ENCODE peak calls at places on chromosome X, in six cellular contexts. S is trophoblast cell; J is IMR-90; Y is tibial artery; N is Peyer's patch; E is CD4-positive, alpha-beta T cell. Q is an unnamed sample.

GRCh38 chrX:2928583-2929434 is at the start of gene ARSD:
- DNase-seq in Y (peak), N (peak), E (peak), J (peak), S (peak), Q (peak)

GRCh38 chrX:39564751-39565150 is 533.0 kb downstream of the BCOR start:
- DNase-seq in E (no peak), N (no peak), J (no peak), Y (no peak), S (peak), Q (no peak)

GRCh38 chrX:68822641-68823410 is 6.0 kb upstream of the EFNB1 start:
- DNase-seq in E (no peak), Y (no peak), J (peak), S (peak), N (no peak), Q (no peak)

GRCh38 chrX:134480061-134480460 is 20.1 kb downstream of the HPRT1 start:
- DNase-seq in Y (no peak), E (no peak), J (peak), S (no peak), N (no peak), Q (no peak)

GRCh38 chrX:8639949-8640348 is 92.0 kb downstream of the ANOS1 start:
- DNase-seq in Y (no peak), S (no peak), J (no peak), N (no peak), E (no peak), Q (no peak)

GRCh38 chrX:16436348-16437188 is 213.4 kb upstream of the S100G start:
- DNase-seq in E (peak), J (peak), Y (peak), N (peak), S (peak), Q (peak)

GRCh38 chrX:50615570-50616158 is 145.0 kb upstream of the DGKK start:
- DNase-seq in J (no peak), Y (no peak), E (no peak), N (no peak), S (no peak), Q (no peak)

GRCh38 chrX:3811331-3812311 is 98.2 kb upstream of the PRKX start:
- DNase-seq in S (no peak), N (peak), J (peak), E (peak), Y (no peak), Q (peak)

GRCh38 chrX:150324035-150324728 is 38.9 kb upstream of the MAMLD1 start:
- DNase-seq in J (peak), Y (no peak), N (no peak), S (peak), E (no peak), Q (no peak)

GRCh38 chrX:74420194-74421035 is 878 bp upstream of the SLC16A2 start:
- DNase-seq in J (peak), E (no peak), S (peak), Y (peak), N (no peak), Q (peak)

GRCh38 chrX:51608071-51608470 is 10.6 kb downstream of the CENPVL3 start:
- DNase-seq in S (no peak), Y (no peak), E (no peak), J (peak), N (no peak), Q (no peak)

GRCh38 chrX:30791296-30792278 is 97.5 kb downstream of the TAB3 start:
- DNase-seq in J (no peak), N (no peak), Y (no peak), S (no peak), E (no peak), Q (no peak)

GRCh38 chrX:96433409-96434122 is 251.1 kb upstream of the DIAPH2 start:
- DNase-seq in S (no peak), E (no peak), J (no peak), N (no peak), Y (no peak), Q (no peak)

GRCh38 chrX:151879856-151880255 is 32.8 kb upstream of the MAGEA4 start:
- DNase-seq in J (no peak), E (no peak), S (no peak), Y (no peak), N (no peak), Q (no peak)

GRCh38 chrX:119758682-119759332 is 419 bp downstream of the SOWAHD start:
- DNase-seq in S (peak), J (no peak), N (peak), E (peak), Y (no peak), Q (no peak)

GRCh38 chrX:106220177-106220576 is 52.1 kb downstream of the PWWP3B start:
- DNase-seq in Y (no peak), N (no peak), S (peak), J (no peak), E (no peak), Q (no peak)

GRCh38 chrX:11757729-11758399 is at the start of gene MSL3:
- DNase-seq in N (peak), Y (peak), E (peak), S (peak), J (peak), Q (peak)

GRCh38 chrX:455199-455598 is 68.5 kb upstream of the PPP2R3B start:
- DNase-seq in S (no peak), E (no peak), J (no peak), N (no peak), Y (no peak), Q (no peak)

GRCh38 chrX:152647978-152648377 is 10.3 kb downstream of the GABRQ start:
- DNase-seq in Y (no peak), N (no peak), J (no peak), E (no peak), S (no peak), Q (no peak)

GRCh38 chrX:70042399-70043371 is 7.1 kb downstream of the AWAT2 start:
- DNase-seq in J (peak), Y (no peak), N (no peak), S (peak), E (no peak), Q (no peak)

GRCh38 chrX:129781134-129782014 is 1.6 kb downstream of the SASH3 start:
- DNase-seq in J (no peak), E (peak), S (no peak), N (peak), Y (no peak), Q (no peak)

GRCh38 chrX:135112096-135112729 is 8.1 kb downstream of the ETDB start:
- DNase-seq in E (peak), N (no peak), J (peak), Y (no peak), S (peak), Q (no peak)

GRCh38 chrX:101009086-101009485 is 39.6 kb downstream of the ARL13A start:
- DNase-seq in S (no peak), J (peak), E (no peak), Y (no peak), N (no peak), Q (no peak)

GRCh38 chrX:80223922-80224579 is 196.2 kb upstream of the TENT5D start:
- DNase-seq in J (no peak), E (no peak), S (no peak), Y (no peak), N (no peak), Q (no peak)

GRCh38 chrX:20968996-20969395 is 405.2 kb upstream of the CNKSR2 start:
- DNase-seq in Y (no peak), E (no peak), S (no peak), J (no peak), N (no peak), Q (no peak)

GRCh38 chrX:69237228-69237627 is 72.0 kb upstream of the PJA1 start:
- DNase-seq in E (no peak), Y (no peak), N (no peak), S (no peak), J (no peak), Q (no peak)

DNA sequence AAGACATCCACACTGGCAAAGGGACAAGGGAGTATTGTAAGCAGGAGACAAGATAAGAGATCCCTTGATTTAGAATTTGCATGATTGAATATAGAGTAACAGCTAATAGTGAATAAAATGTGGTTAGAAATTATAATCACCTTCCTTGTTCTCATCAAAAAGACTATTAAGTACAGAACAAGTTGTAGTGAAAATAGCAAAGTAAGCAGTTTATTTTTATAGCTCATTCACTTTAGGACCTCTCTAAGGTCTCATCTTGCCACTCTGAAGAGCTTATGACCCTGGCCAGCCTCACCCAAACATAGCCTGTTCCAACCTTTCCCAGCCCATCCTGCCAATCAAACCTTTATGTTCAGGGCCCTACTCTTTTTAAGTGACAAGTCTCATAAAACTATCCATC is 30.6 kb downstream of the MID2 start:
- DNase-seq in E (no peak), N (no peak), Y (no peak), S (no peak), J (no peak), Q (no peak)
- H3K27ac ChIP-seq in E (no peak), N (no peak), Y (no peak), S (no peak), J (no peak), Q (no peak)

DNA sequence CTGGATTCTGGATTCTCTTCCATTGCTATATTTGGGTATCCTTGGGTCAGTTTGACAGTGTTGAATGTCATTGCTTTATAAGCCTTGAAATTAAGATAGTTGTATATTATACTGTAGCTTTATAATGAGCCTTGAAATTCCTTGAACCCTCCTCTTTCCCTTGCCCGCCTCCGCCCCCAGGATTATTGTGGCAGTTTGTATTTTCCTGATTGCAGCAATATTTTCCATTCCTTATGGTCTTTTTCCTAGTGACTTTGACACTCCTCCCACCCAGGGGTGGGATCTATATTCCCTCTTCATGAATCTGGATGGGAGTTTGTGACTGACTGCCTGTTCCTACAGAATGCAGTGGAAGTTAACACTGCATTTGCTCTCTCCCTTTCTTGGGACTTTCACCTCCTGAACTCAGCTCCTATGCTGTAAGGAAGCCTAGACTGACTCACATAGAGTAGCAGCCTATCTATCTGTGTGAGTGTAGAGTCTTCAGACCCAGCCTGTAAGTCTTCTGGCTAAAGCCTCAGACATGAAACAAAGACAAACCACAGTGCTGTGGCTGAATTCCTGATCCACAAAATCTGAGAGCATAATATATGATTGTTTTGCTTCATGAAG is 2.2 kb downstream of the FUNDC2 start:
- DNase-seq in J (peak), E (no peak), N (no peak), Y (no peak), S (no peak), Q (no peak)
- H3K27ac ChIP-seq in J (no peak), E (no peak), N (peak), Y (peak), S (no peak), Q (no peak)

GRCh38 chrX:42992199-42992943 is 214.4 kb upstream of the PPP1R2C start:
- DNase-seq in E (no peak), S (peak), J (no peak), N (no peak), Y (no peak), Q (no peak)

DNA sequence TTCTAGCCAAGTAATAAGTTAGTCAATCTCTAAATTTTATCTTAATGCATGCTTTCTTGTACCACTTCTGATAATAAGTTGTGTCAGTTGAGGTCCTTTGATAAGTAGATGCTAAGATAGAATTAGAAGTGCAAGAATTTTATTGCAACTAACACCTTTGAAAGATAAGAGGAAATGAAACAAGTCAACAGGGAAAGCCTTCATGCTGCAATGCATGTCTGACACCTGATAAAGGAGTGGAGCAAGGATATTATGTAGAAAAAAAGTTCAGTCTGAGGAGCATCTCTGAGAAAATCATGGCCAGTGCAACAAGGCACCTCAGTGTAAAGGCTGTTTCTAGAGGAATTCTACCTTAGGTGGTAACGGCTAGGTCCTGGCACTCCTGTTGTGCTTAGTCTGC is 210.7 kb upstream of the PPP1R2C start:
- DNase-seq in Y (no peak), S (no peak), N (no peak), E (no peak), J (no peak), Q (no peak)
- H3K27ac ChIP-seq in Y (no peak), S (no peak), N (no peak), E (no peak), J (no peak), Q (no peak)

DNA sequence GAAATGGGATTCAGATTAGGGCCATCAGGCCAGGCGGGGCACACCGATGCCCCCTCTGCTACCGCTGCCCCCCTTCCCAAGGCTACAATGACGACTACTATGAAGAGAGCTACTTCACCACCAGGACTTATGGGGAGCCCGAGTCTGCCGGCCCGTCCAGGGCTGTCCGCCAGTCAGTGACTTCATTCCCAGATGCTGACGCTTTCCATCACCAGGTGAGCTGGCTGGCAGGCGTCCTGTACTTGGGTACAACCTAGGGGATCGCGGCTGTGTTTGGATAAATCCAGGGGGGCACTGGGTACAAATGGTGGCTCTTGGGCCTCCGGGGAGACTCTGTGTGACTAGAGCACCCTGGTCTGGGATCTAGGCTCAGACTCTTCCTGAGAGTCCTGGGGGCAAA is 1.1 kb downstream of the EMD start:
- DNase-seq in Y (peak), E (no peak), N (no peak), S (no peak), J (peak), Q (no peak)
- H3K27ac ChIP-seq in Y (peak), E (peak), N (peak), S (no peak), J (peak), Q (peak)

GRCh38 chrX:71095555-71095970 is at the start of gene FOXO4:
- DNase-seq in N (peak), E (peak), Y (peak), J (peak), S (peak), Q (peak)
- H3K27ac ChIP-seq in N (peak), E (peak), Y (peak), J (no peak), S (no peak), Q (peak)

GRCh38 chrX:24696241-24696640 is 2.5 kb downstream of the POLA1 start:
- DNase-seq in N (no peak), E (no peak), J (no peak), S (peak), Y (no peak), Q (no peak)

GRCh38 chrX:24693453-24694202 is at the start of gene POLA1:
- DNase-seq in E (peak), S (peak), J (peak), Y (peak), N (peak), Q (peak)

GRCh38 chrX:24694825-24695224 is 1.1 kb downstream of the POLA1 start:
- DNase-seq in N (no peak), Y (no peak), S (no peak), E (no peak), J (peak), Q (no peak)

DNA sequence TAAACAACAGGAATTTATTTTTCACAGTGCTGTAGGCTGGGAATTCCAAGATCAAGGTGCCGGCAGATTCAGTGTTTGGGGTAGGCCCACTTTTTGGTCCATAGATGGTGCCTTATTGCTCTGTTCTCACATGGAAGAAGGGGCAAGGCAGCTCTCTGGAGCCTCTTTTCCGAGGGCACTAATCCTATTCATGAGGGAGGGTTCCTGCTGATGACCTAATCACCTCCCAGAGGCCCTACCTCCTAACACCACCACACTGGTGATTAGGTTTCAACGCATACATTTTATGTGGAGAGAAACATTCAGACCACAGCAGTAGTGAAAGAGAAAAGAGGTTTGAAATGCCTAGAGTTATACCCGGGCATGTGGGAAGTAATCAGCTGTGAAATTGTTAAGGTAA is 1.4 kb upstream of the POLA1 start:
- DNase-seq in N (no peak), S (no peak), Y (no peak), J (no peak), E (no peak), Q (no peak)
- H3K27ac ChIP-seq in N (no peak), S (no peak), Y (no peak), J (no peak), E (no peak), Q (no peak)